ENCODE peak calls at places on chromosomes 1 and 21, in five cellular contexts. O is A549, J is K562, C is HepG2, A is H1. E is an unnamed sample.

GRCh38 chr1:113217447-113218208 is 144.6 kb downstream of the LRIG2 start:
- DNase-seq in O (no peak), J (peak), C (peak), A (no peak), E (no peak)

GRCh38 chr21:42161957-42162681 is 56.8 kb upstream of the ABCG1 start:
- DNase-seq in O (no peak), J (no peak), C (no peak), A (no peak), E (no peak)

GRCh38 chr1:116279715-116280114 is 93.3 kb upstream of the ATP1A1 start:
- DNase-seq in O (no peak), J (no peak), C (no peak), A (no peak), E (no peak)

GRCh38 chr1:44500181-44501021 is 95.3 kb downstream of the RNF220 start:
- DNase-seq in O (no peak), J (no peak), C (peak), A (peak), E (no peak)

GRCh38 chr1:151972533-151973270 is 21.0 kb downstream of the S100A10 start:
- DNase-seq in O (peak), J (peak), C (no peak), A (no peak), E (no peak)

GRCh38 chr1:209421186-209421585 is 162.3 kb upstream of the CAMK1G start:
- DNase-seq in O (no peak), J (no peak), C (no peak), A (no peak), E (no peak)

GRCh38 chr1:25890249-25891034 is 14.9 kb upstream of the PAQR7 start:
- DNase-seq in O (peak), J (no peak), C (peak), A (no peak), E (no peak)

GRCh38 chr1:25695991-25696330 is 79.4 kb downstream of the MAN1C1 start:
- DNase-seq in O (peak), J (no peak), C (no peak), A (no peak), E (no peak)

GRCh38 chr1:20017741-20018140 is 38.3 kb upstream of the PLA2G2A start:
- DNase-seq in O (no peak), J (no peak), C (no peak), A (no peak), E (no peak)

GRCh38 chr1:205319081-205320018 is 2.2 kb downstream of the NUAK2 start:
- DNase-seq in O (no peak), J (no peak), C (peak), A (no peak), E (no peak)

GRCh38 chr1:153265457-153265856 is 6.0 kb downstream of the LORICRIN start:
- DNase-seq in O (no peak), J (no peak), C (no peak), A (no peak), E (no peak)

GRCh38 chr1:38266197-38266520 is 219.6 kb upstream of the POU3F1 start:
- DNase-seq in O (no peak), J (no peak), C (peak), A (no peak), E (no peak)

GRCh38 chr21:34554227-34554626 is 42.2 kb upstream of the KCNE1 start:
- DNase-seq in O (no peak), J (no peak), C (no peak), A (no peak), E (no peak)

GRCh38 chr1:94515548-94515947 is 26.0 kb downstream of the F3 start:
- DNase-seq in O (no peak), J (no peak), C (no peak), A (no peak), E (no peak)

GRCh38 chr1:111197598-111198289 is 2.7 kb downstream of the DENND2D start:
- DNase-seq in O (peak), J (peak), C (no peak), A (peak), E (no peak)

GRCh38 chr1:27341525-27342252 is at the start of gene SYTL1:
- DNase-seq in O (peak), J (peak), C (peak), A (peak), E (no peak)

GRCh38 chr1:66505671-66506392 is 28.1 kb upstream of the SGIP1 start:
- DNase-seq in O (no peak), J (no peak), C (no peak), A (no peak), E (no peak)

GRCh38 chr1:170790175-170790574 is 126.2 kb downstream of the PRRX1 start:
- DNase-seq in O (no peak), J (no peak), C (no peak), A (no peak), E (no peak)

GRCh38 chr1:152244576-152244975 is 20.6 kb upstream of the HRNR start:
- DNase-seq in O (no peak), J (no peak), C (no peak), A (no peak), E (no peak)

GRCh38 chr21:41133896-41134522 is 34.0 kb upstream of the BACE2 start:
- DNase-seq in O (peak), J (peak), C (peak), A (no peak), E (no peak)

GRCh38 chr1:153777648-153778047 is 2.4 kb downstream of the SLC27A3 start:
- DNase-seq in O (no peak), J (no peak), C (no peak), A (no peak), E (no peak)

GRCh38 chr1:1173793-1174415 is at the start of gene TTLL10:
- DNase-seq in O (no peak), J (peak), C (no peak), A (peak), E (no peak)

GRCh38 chr1:157115851-157116734 is 16.5 kb upstream of the ETV3L start:
- DNase-seq in O (no peak), J (no peak), C (no peak), A (peak), E (no peak)

GRCh38 chr21:38208118-38208517 is 48.7 kb upstream of the KCNJ15 start:
- DNase-seq in O (no peak), J (no peak), C (no peak), A (no peak), E (no peak)

GRCh38 chr1:36232212-36233031 is 8.2 kb downstream of the THRAP3 start:
- DNase-seq in O (no peak), J (no peak), C (no peak), A (no peak), E (no peak)

GRCh38 chr1:203120325-203121138 is 7.0 kb upstream of the ADORA1 start:
- DNase-seq in O (no peak), J (no peak), C (no peak), A (peak), E (no peak)

GRCh38 chr1:35809156-35810095 is 1.6 kb downstream of the AGO4 start:
- DNase-seq in O (no peak), J (no peak), C (no peak), A (no peak), E (no peak)

GRCh38 chr1:36384542-36385409 is 948 bp downstream of the STK40 start:
- DNase-seq in O (no peak), J (peak), C (peak), A (peak), E (no peak)

GRCh38 chr1:119816407-119816806 is 5.1 kb upstream of the REG4 start:
- DNase-seq in O (no peak), J (no peak), C (peak), A (no peak), E (no peak)

GRCh38 chr1:206925116-206925736 is 3.5 kb upstream of the FCMR start:
- DNase-seq in O (no peak), J (peak), C (peak), A (no peak), E (peak)

GRCh38 chr1:160083968-160084770 is 2.8 kb downstream of the KCNJ9 start:
- DNase-seq in O (peak), J (peak), C (no peak), A (peak), E (no peak)

GRCh38 chr21:44455524-44456206 is 355 bp downstream of the LRRC3 start:
- DNase-seq in O (peak), J (peak), C (no peak), A (peak), E (no peak)

GRCh38 chr1:10661453-10661852 is 135.0 kb downstream of the CASZ1 start:
- DNase-seq in O (no peak), J (no peak), C (no peak), A (no peak), E (no peak)

GRCh38 chr1:10659646-10660540 is 136.6 kb downstream of the CASZ1 start:
- DNase-seq in O (no peak), J (no peak), C (no peak), A (no peak), E (no peak)

GRCh38 chr1:10657080-10657847 is 139.2 kb downstream of the CASZ1 start:
- DNase-seq in O (no peak), J (no peak), C (no peak), A (no peak), E (no peak)

GRCh38 chr1:10658396-10659066 is 137.9 kb downstream of the CASZ1 start:
- DNase-seq in O (no peak), J (no peak), C (no peak), A (no peak), E (no peak)

DNA sequence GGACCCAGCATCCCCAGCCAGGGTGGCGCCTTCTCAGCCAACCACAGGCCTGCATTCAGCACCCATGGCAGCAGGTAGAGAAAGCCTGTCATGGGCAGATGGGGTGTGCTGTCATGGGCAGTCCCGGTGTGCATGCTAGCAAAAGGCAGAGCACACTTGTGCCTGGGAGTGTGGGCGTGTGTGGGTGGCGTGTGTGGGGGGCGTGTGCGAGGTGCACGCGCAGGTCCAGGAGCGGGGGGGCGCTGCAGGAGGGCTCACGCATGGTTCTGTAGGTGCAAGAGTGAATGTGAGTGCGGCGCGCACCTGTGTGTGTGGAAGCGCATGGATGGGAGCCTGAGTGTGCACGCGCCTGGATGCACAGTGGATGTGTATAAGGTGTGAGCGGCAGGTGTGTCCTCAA is 137.2 kb downstream of the CASZ1 start:
- DNase-seq in O (no peak), J (no peak), C (no peak), A (no peak), E (no peak)
- TF ChIP-seq KDM1A in O (no peak), J (no peak), C (no peak), A (no peak), E (no peak)

DNA sequence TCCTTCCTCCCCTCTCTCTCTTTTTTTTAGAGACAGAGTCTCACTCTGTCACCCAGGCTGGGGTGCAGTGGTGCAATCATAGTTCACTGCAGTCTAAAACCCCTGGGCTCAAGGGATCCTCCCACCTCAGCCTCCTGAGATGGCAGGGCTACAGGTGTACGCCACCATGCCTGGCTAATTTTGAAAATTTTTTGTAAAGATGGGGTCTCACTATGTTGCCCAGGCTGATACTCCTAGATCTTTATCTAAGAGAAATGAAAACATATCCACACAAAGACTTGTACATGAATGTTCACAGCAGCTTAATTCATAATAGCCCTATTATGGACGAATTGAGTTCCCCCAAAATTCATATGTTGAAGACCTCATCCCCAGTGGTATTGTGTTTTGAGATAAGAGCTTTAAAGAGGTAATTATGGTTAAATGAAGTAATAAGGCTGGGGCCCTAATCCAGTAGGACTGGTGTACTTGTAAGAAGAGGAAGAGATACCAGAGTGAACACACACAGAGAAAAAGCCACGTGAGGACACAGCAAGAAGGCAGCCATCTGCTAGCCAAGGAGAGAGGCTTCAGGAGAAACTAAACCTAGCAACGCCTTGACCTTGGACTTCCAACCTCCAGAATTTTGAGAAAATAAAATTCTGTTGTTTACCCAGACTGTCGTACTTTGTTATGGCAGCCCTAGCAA is 13.3 kb downstream of the IFNLR1 start:
- DNase-seq in O (no peak), J (no peak), C (no peak), A (no peak), E (no peak)
- H3K4me3 ChIP-seq in O (no peak), J (no peak), C (no peak), A (no peak), E (no peak)

DNA sequence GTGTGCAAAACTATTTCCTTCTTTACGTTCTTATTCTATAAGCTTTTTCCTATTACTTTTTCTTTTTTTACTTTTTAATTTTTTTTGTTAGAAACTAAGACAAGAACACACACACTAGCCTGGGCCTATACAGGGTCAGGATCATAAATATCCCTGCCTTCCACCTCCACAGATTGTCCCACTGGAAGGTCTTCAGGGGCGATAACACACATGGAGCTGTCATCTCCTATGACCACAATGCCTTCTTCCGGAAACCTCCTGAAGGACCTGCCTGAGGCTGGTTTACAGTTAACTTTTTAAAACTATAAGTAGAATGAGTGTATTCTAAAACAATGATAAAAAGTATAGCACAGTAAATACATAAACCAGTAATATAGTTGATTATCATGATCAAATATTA is 10.3 kb upstream of the FAM89A start:
- DNase-seq in O (no peak), J (no peak), C (no peak), A (no peak), E (no peak)
- TF ChIP-seq KDM1A in O (no peak), J (no peak), C (no peak), A (no peak), E (no peak)

DNA sequence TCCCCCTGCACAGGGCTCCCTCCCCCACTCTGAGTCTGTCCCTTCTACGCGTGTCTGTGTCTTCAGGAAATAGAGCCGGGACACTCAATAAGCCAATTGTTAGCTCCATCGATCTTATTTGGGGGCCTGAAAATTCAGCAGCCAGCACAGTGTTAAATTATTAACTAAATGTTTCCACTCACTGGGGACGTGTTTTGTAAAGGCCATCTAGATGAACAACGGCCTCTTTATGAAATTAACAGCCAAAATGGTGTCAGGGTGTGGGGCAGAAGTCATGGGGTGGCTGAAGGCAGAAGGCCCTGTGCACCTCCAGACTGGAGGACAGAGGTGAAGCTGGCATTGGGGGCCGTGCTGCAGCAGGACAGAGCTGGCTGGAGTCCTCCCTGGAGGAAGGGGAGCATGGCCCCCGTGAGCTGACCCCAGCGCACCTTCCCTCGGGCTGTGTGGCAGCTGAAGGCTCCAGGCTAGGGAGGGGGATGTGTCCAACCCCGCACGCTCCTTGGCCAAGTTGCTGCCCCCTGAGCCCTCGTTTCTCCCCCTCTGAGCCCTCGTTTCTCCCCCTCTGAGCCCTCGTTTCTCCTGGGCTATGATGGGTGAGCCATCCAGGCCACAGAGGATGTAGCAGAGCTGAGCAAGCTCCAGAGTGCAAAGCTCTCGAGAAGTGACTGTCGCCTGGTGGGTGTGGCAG is 113.8 kb upstream of the ARHGEF16 start:
- DNase-seq in O (no peak), J (no peak), C (peak), A (no peak), E (no peak)
- H3K4me3 ChIP-seq in O (no peak), J (no peak), C (peak), A (no peak), E (no peak)

DNA sequence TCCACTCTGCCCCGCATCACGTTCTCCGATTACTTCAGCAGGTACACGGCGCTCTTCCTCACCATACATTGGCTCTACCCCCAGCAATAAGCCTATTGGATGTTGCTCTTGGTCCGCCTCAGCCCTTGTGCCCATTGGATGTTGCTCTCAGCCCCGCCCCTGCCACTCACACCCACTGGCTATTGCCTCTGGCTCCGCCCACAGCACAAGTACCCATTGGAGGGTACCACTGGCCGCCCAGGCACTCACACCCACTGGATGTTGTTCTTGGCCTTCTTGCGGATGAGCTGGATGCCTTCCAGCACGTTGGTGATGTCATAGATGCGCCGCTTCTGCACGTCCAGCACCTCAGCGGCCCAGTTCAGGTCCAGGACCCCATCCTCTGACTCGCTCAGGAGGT is 9.4 kb downstream of the E2F2 start:
- DNase-seq in O (peak), J (peak), C (no peak), A (no peak), E (no peak)
- TF ChIP-seq KDM1A in O (no peak), J (no peak), C (no peak), A (no peak), E (no peak)

DNA sequence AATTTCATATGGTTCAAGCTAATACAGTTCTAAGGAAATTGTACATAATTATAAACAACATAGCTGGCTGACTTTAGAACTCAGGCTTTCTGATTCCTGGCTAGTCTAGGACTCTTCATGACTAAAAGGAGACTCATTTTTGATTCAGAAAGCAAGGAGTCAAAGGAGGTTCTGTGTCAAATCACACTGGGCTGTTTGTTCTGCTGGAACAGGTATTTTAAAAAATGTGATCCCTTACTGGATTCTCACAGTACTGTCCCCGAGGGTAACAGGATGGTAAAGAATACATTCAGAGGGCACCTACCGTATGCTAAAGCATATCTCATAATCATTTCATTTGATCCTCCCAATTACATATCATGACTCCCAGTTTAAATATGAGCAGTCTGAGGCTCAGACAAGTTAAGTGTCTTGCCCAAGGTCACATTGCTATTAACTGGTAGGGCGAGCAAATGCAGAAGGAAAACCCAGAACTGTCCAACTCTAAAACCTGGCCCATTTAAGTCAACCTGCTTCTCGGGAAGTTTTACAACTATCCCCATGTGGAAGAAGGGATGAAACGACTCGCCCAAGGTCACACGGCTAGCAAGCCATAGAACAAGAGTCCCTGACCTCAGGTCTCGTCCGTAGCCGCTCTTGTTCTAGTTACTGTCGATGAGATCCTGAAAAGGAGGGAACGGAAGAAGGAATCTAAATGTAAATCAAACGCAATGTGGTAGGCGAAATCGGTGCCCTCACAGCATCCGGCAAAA is 675 bp downstream of the MYSM1 start:
- DNase-seq in O (no peak), J (peak), C (no peak), A (no peak), E (no peak)
- H3K4me3 ChIP-seq in O (peak), J (peak), C (peak), A (peak), E (peak)

E was measured in GM12878.